ENCODE peak calls at places on chromosomes 4 and X, in four cellular contexts. R, P, W and N are unnamed samples.

GRCh38 chr4:87506974-87507701 is 22.0 kb downstream of the SPARCL1 start:
- DNase-seq in R (no peak), P (peak; percentile 92), W (no peak), N (peak; percentile 74)

GRCh38 chr4:68182382-68182820 is 52.7 kb upstream of the TMPRSS11F start:
- DNase-seq in R (no peak), P (no peak), W (no peak), N (no peak)

GRCh38 chr4:101238706-101239105 is 108.6 kb downstream of the PPP3CA start:
- DNase-seq in R (no peak), P (peak; percentile 62), W (no peak), N (peak; percentile 61)

GRCh38 chr4:1572521-1572920 is 111.6 kb downstream of the FAM53A start:
- DNase-seq in R (no peak), P (no peak), W (no peak), N (no peak)

GRCh38 chr4:182179105-182179504 is 64.1 kb upstream of the TENM3 start:
- DNase-seq in R (no peak), P (peak; percentile 47), W (no peak), N (no peak)

GRCh38 chrX:53086464-53086863 is 4.3 kb downstream of the TSPYL2 start:
- DNase-seq in R (no peak), P (no peak), W (no peak), N (no peak)

GRCh38 chrX:49053223-49054072 is 5.4 kb upstream of the CCDC120 start:
- DNase-seq in R (no peak), P (peak; percentile 14), W (peak; percentile 45), N (peak; percentile 68)

GRCh38 chr4:82462415-82462831 is 32.0 kb downstream of the ENOPH1 start:
- DNase-seq in R (peak; percentile 56), P (peak; percentile 85), W (peak; percentile 80), N (peak; percentile 82)

GRCh38 chr4:144174401-144175067 is 34.0 kb upstream of the GYPA start:
- DNase-seq in R (no peak), P (peak; percentile 69), W (no peak), N (peak; percentile 63)

GRCh38 chr4:143482753-143483362 is 30.6 kb upstream of the SMARCA5 start:
- DNase-seq in R (no peak), P (peak; percentile 57), W (no peak), N (peak; percentile 64)

GRCh38 chr4:47824844-47825243 is 13.0 kb downstream of the CORIN start:
- DNase-seq in R (no peak), P (no peak), W (no peak), N (peak; percentile 9)

GRCh38 chrX:45775462-45775861 is 574.8 kb upstream of the DIPK2B start:
- DNase-seq in R (peak; percentile 13), P (peak; percentile 90), W (no peak), N (peak; percentile 71)

GRCh38 chr4:142393127-142393526 is 453.0 kb downstream of the INPP4B start:
- DNase-seq in R (no peak), P (no peak), W (no peak), N (no peak)

GRCh38 chr4:173752610-173753009 is 222.6 kb upstream of the HAND2 start:
- DNase-seq in R (no peak), P (peak; percentile 45), W (peak; percentile 4), N (no peak)

GRCh38 chr4:25291158-25291733 is 21.3 kb upstream of the ZCCHC4 start:
- DNase-seq in R (no peak), P (no peak), W (no peak), N (no peak)

GRCh38 chr4:13733817-13734216 is 106.3 kb upstream of the BOD1L1 start:
- DNase-seq in R (no peak), P (no peak), W (no peak), N (no peak)

GRCh38 chr4:67883463-67883862 is 339 bp downstream of the TMPRSS11D start:
- DNase-seq in R (no peak), P (no peak), W (no peak), N (no peak)

GRCh38 chr4:52658671-52659015 is 458 bp downstream of the USP46 start:
- DNase-seq in R (no peak), P (no peak), W (no peak), N (no peak)

GRCh38 chr4:37568494-37568893 is 117.7 kb downstream of the RELL1 start:
- DNase-seq in R (no peak), P (no peak), W (no peak), N (no peak)

GRCh38 chr4:90841676-90842075 is 714.5 kb downstream of the CCSER1 start:
- DNase-seq in R (no peak), P (no peak), W (no peak), N (no peak)

GRCh38 chr4:144302704-144303536 is 162.4 kb upstream of the GYPA start:
- DNase-seq in R (no peak), P (no peak), W (no peak), N (no peak)

GRCh38 chr4:153374471-153374870 is 30.0 kb downstream of the MND1 start:
- DNase-seq in R (no peak), P (peak; percentile 57), W (no peak), N (no peak)

GRCh38 chr4:80184053-80184790 is 13.1 kb upstream of the PRDM8 start:
- DNase-seq in R (peak; percentile 21), P (peak; percentile 86), W (peak; percentile 92), N (peak; percentile 84)

GRCh38 chr4:73599182-73599581 is 21.1 kb downstream of the RASSF6 start:
- DNase-seq in R (no peak), P (peak; percentile 12), W (no peak), N (peak; percentile 90)

GRCh38 chr4:139595989-139596679 is 40.1 kb upstream of the SETD7 start:
- DNase-seq in R (no peak), P (peak; percentile 74), W (no peak), N (peak; percentile 25)

GRCh38 chr4:157204634-157205244 is 15.8 kb upstream of the GRIA2 start:
- DNase-seq in R (no peak), P (peak; percentile 25), W (peak; percentile 9), N (no peak)

GRCh38 chr4:173367285-173367684 is 3.5 kb upstream of the SAP30 start:
- DNase-seq in R (no peak), P (peak; percentile 7), W (no peak), N (no peak)

GRCh38 chr4:156956359-156956758 is 15.2 kb downstream of the PDGFC start:
- DNase-seq in R (no peak), P (no peak), W (no peak), N (no peak)

GRCh38 chr4:94127707-94128328 is 79.8 kb upstream of the SMARCAD1 start:
- DNase-seq in R (peak; percentile 7), P (peak; percentile 42), W (no peak), N (peak; percentile 40)